ENCODE peak calls at places on chromosomes 7 and 10, in four cellular contexts. Y is tibial nerve, L is sigmoid colon, J is OCI-LY7. D is an unnamed sample.

GRCh38 chr10:30980951-30981616 is 50.6 kb downstream of the ZNF438 start:
- DNase-seq in L (peak), Y (peak), J (no peak), D (no peak)

GRCh38 chr7:110573862-110574528 is 516.9 kb upstream of the LRRN3 start:
- DNase-seq in L (no peak), J (no peak), Y (no peak), D (no peak)

GRCh38 chr7:116810267-116811116 is 51.9 kb upstream of the CAPZA2 start:
- DNase-seq in J (no peak), L (no peak), Y (no peak), D (no peak)

GRCh38 chr10:72906446-72906845 is 12.9 kb downstream of the OIT3 start:
- DNase-seq in J (no peak), L (no peak), Y (no peak), D (no peak)

GRCh38 chr10:57707300-57707658 is 560.4 kb downstream of the IPMK start:
- DNase-seq in J (no peak), Y (no peak), L (no peak), D (no peak)

GRCh38 chr10:124612611-124613498 is 131.3 kb downstream of the FAM53B start:
- DNase-seq in L (no peak), Y (no peak), J (peak), D (peak)

GRCh38 chr7:47227762-47228177 is 354.1 kb downstream of the TNS3 start:
- DNase-seq in L (no peak), J (no peak), Y (no peak), D (peak)

GRCh38 chr10:79056736-79057391 is 11.9 kb upstream of the ZMIZ1 start:
- DNase-seq in L (peak), J (no peak), Y (no peak), D (no peak)

GRCh38 chr7:32905175-32905662 is 13.7 kb upstream of the KBTBD2 start:
- DNase-seq in L (no peak), J (no peak), Y (peak), D (peak)

GRCh38 chr10:86385806-86386205 is 19.2 kb upstream of the GRID1 start:
- DNase-seq in L (peak), J (no peak), Y (no peak), D (no peak)

GRCh38 chr10:86389441-86390193 is 23.0 kb upstream of the GRID1 start:
- DNase-seq in Y (no peak), L (peak), J (peak), D (peak)

GRCh38 chr10:86388119-86388704 is 21.6 kb upstream of the GRID1 start:
- DNase-seq in J (no peak), Y (no peak), L (peak), D (no peak)

GRCh38 chr10:86390337-86391120 is 23.9 kb upstream of the GRID1 start:
- DNase-seq in L (peak), Y (no peak), J (peak), D (no peak)

DNA sequence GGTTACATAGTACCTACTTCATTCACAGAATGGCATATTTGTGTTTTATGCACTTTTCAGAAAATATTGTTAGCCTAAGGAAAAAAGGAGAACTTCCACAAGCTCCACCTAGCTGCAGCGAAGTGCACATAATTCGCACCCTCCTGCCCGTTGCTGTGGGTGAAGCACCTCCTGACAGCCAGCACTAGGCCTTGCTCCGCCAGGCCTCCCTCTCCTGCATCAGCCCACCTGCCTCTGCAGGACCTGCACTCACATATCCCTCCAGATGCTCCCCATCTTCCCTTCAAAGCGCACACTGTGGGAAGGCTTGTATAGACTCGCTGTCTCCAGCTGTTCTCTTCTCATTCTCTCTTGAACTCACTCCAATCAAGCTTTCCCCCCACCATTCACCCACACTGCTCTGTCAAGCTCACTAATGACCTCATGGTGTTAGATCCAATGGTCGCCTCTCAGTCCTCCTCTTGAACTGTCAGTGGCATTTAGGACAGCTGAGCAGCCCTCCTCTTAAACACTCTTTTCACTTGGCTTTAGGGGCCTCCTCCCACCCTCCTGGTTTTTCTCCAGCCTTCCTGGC is 20.7 kb upstream of the GRID1 start:
- DNase-seq in L (peak), Y (no peak), J (no peak), D (no peak)
- TF ChIP-seq CTCF in L (no peak), Y (no peak), J (peak), D (no peak)

GRCh38 chr10:110642204-110642979 is 1.7 kb upstream of the RBM20 start:
- DNase-seq in J (no peak), Y (no peak), L (no peak), D (no peak)
- H3K4me3 ChIP-seq in J (no peak), Y (no peak), L (no peak), D (no peak)

GRCh38 chr10:17410907-17411306 is 43.5 kb downstream of the ST8SIA6 start:
- DNase-seq in L (no peak), Y (no peak), J (no peak), D (no peak)

GRCh38 chr10:17415046-17415643 is 39.2 kb downstream of the ST8SIA6 start:
- DNase-seq in L (no peak), Y (no peak), J (no peak), D (no peak)

GRCh38 chr10:17409170-17409733 is 45.1 kb downstream of the ST8SIA6 start:
- DNase-seq in Y (no peak), L (no peak), J (no peak), D (peak)

GRCh38 chr10:17416442-17417211 is 37.8 kb downstream of the ST8SIA6 start:
- DNase-seq in J (no peak), L (no peak), Y (no peak), D (no peak)

DNA sequence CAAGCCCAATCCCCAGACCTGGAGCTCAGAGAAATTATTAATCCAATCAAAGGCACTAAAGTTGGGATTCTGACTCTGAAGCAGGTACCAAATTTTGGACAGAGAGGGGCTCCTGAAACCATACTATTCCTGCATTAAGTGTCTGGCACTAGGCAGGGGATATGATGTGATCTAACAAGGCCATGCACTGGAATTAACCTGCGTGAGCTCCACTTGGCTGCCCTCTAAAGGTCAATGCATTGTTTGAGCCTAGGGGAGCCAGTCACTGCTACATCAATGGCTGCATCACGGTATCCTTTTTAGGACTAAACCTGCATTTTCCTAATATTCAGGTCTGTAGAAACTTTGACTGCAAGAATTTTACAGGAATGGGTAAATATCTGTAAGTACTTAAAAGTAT is 42.1 kb downstream of the ST8SIA6 start:
- DNase-seq in Y (no peak), J (no peak), L (no peak), D (no peak)
- TF ChIP-seq CTCF in Y (no peak), J (peak), L (no peak), D (peak)

DNA sequence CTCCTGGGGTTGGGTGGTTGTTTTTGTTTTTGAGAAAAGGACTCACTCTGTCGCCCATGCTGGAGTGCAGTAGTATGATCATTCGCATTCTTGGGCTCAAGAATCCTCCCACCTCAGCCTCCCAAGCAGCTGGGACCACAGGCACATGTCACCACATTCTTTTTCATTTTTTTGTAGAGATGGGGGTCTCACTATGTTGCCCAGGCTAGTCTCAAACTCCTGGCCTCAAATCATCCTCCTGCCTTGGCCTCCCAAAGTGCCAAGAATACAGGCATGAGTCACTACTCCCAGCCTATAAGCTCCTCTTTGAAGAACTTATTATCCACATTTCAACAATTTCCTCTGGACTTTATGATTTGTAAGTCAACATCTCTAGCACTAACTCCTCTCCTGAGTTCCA is 102.7 kb downstream of the KMT2C start:
- DNase-seq in L (no peak), Y (no peak), J (no peak), D (no peak)
- H3K4me3 ChIP-seq in L (no peak), Y (no peak), J (no peak), D (no peak)

DNA sequence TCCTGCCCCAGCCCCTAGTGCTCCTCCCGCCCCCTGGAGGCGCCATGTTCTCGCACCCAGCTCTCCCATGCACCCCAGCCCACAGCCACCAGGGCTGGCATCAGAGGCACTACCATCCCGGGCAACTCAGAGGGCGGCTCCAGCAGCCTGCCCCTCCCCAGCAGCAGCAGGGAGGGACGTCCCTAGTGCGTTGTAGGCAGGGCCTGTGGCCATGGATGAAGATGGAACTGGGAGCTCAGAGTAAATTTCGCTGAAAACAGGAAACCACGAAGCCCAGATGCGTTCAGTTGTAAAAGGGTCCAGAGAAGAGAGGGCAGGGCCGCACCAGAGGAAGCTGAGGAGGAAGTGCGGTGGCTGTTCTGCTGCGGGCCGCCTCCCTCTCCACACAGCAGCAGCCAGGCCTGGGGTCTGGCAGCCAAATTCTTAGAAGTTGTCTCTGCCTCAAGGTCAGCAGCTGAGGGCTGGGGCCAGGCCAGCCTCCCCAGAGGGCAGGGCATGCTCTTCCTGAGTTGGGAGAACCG is 24.6 kb downstream of the VSIR start:
- DNase-seq in L (peak), Y (peak), J (peak), D (peak)
- TF ChIP-seq CTCF in L (no peak), Y (no peak), J (peak), D (no peak)

GRCh38 chr10:3108033-3108432 is 40.7 kb downstream of the PFKP start:
- DNase-seq in L (no peak), J (no peak), Y (no peak), D (no peak)
- H3K4me3 ChIP-seq in L (no peak), J (no peak), Y (no peak), D (no peak)

GRCh38 chr7:92242972-92243371 is 2.7 kb downstream of the KRIT1 start:
- DNase-seq in Y (no peak), L (no peak), J (no peak), D (no peak)

GRCh38 chr7:92246363-92247101 is 758 bp downstream of the ANKIB1 start:
- DNase-seq in J (peak), Y (no peak), L (no peak), D (peak)

GRCh38 chr7:92250603-92251002 is 4.8 kb downstream of the ANKIB1 start:
- DNase-seq in L (no peak), J (no peak), Y (no peak), D (no peak)

GRCh38 chr7:92244803-92245486 is 769 bp downstream of the KRIT1 start:
- DNase-seq in J (peak), L (no peak), Y (no peak), D (peak)

GRCh38 chr7:92245487-92246362 is at the start of the genes ANKIB1 and KRIT1:
- DNase-seq in Y (peak), J (peak), L (peak), D (peak)
- TF ChIP-seq CTCF in Y (peak), J (peak), L (no peak), D (no peak)

GRCh38 chr10:1287493-1288480 is 231.6 kb downstream of the WDR37 start:
- DNase-seq in L (no peak), J (no peak), Y (no peak), D (no peak)

GRCh38 chr10:1292611-1293021 is 236.4 kb downstream of the WDR37 start:
- DNase-seq in Y (no peak), J (no peak), L (no peak), D (no peak)

GRCh38 chr10:1291178-1292090 is 235.2 kb downstream of the WDR37 start:
- DNase-seq in Y (no peak), L (no peak), J (no peak), D (no peak)

GRCh38 chr10:1290071-1290471 is 233.9 kb downstream of the WDR37 start:
- DNase-seq in J (no peak), L (no peak), Y (no peak), D (no peak)

DNA sequence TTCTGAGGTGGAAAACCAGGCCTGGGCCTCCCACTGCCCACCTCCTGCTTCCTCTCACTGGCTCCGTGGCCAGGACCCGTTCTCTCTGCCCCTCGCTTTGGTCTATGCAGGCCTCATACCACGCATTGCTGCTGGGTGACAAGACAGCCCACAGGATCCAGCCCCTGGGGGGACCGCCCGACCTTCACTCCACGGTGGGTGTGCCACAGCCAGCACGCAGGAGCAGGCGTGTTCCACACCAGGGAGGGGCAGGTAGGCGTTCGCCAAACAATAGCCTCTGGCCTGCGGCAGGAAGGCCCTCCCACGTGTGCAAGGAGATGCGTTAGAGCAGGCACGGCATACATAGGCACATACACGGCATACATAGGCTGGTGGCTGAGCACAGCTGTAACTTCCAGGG is 233.4 kb downstream of the WDR37 start:
- DNase-seq in Y (no peak), J (no peak), L (no peak), D (no peak)
- H3K4me3 ChIP-seq in Y (no peak), J (no peak), L (no peak), D (no peak)

D was measured in GM12865.